ENCODE peak calls at places on chromosomes 16 and 17, in eight cellular contexts. B is effector memory CD8-positive, alpha-beta T cell; H is naive thymus-derived CD4-positive, alpha-beta T cell; K is amygdala; W is AML-193; D is A549; A is ACHN; G is GM06990. O is an unnamed sample.

GRCh38 chr16:65118866-65119265 is 3.0 kb downstream of the CDH11 start:
- DNase-seq in A (no peak), W (no peak), H (no peak), K (no peak), D (no peak), G (no peak), B (no peak), O (no peak)

GRCh38 chr17:1504866-1505265 is 11.5 kb downstream of the INPP5K start:
- DNase-seq in A (no peak), D (no peak), B (no peak), W (no peak), K (no peak), G (no peak), H (no peak), O (no peak)

GRCh38 chr17:55601874-55602364 is 90.7 kb upstream of the SMIM36 start:
- DNase-seq in A (peak), B (no peak), G (no peak), D (peak), H (peak), K (no peak), W (peak), O (no peak)

GRCh38 chr16:22007159-22007508 is 777 bp upstream of the MOSMO start:
- DNase-seq in A (no peak), G (no peak), B (no peak), W (no peak), K (no peak), D (no peak), H (no peak), O (no peak)

GRCh38 chr16:23852794-23853562 is 17.2 kb downstream of the PRKCB start:
- DNase-seq in K (no peak), W (peak), D (no peak), G (peak), H (no peak), A (no peak), B (no peak), O (no peak)

GRCh38 chr16:62709856-62710255 is 673.6 kb upstream of the CDH8 start:
- DNase-seq in H (no peak), K (no peak), B (no peak), W (no peak), D (no peak), A (no peak), G (no peak), O (no peak)

GRCh38 chr16:48687421-48688038 is 77.5 kb upstream of the N4BP1 start:
- DNase-seq in G (peak), K (peak), H (no peak), W (peak), A (peak), B (no peak), D (peak), O (no peak)

GRCh38 chr16:12553191-12553590 is 250.5 kb downstream of the CPPED1 start:
- DNase-seq in A (no peak), W (no peak), G (no peak), K (no peak), D (no peak), H (no peak), B (no peak), O (no peak)

GRCh38 chr17:6480325-6480675 is 36.0 kb downstream of the PIMREG start:
- DNase-seq in A (no peak), B (no peak), G (no peak), D (no peak), K (no peak), H (no peak), W (no peak), O (no peak)

GRCh38 chr17:82059272-82060000 is 6.2 kb downstream of the DUS1L start:
- DNase-seq in W (no peak), B (no peak), A (no peak), G (peak), K (no peak), H (no peak), D (no peak), O (no peak)

GRCh38 chr17:53971361-53971760 is 148.6 kb downstream of the KIF2B start:
- DNase-seq in D (no peak), W (no peak), G (no peak), B (no peak), H (no peak), A (no peak), K (no peak), O (no peak)

GRCh38 chr17:29930399-29931010 is 477 bp upstream of the SSH2 start:
- DNase-seq in B (no peak), D (no peak), G (peak), W (peak), K (no peak), H (no peak), A (no peak), O (no peak)

GRCh38 chr17:16286947-16287562 is 66.2 kb downstream of the CENPV start:
- DNase-seq in K (no peak), A (peak), W (no peak), D (no peak), H (no peak), B (no peak), G (peak), O (no peak)

GRCh38 chr17:12089809-12090384 is 69.2 kb downstream of the MAP2K4 start:
- DNase-seq in K (no peak), G (no peak), W (no peak), H (no peak), B (no peak), A (peak), D (peak), O (no peak)

GRCh38 chr16:79288046-79288445 is 312.5 kb downstream of the MAF start:
- DNase-seq in D (no peak), K (no peak), A (no peak), H (no peak), B (no peak), W (no peak), G (no peak), O (no peak)

GRCh38 chr17:31190351-31190750 is 95.6 kb downstream of the NF1 start:
- DNase-seq in K (no peak), W (no peak), B (no peak), D (no peak), H (no peak), A (no peak), G (no peak), O (no peak)